ENCODE peak calls at places on chromosome 21, in eight cellular contexts. Q is Calu3, U is fibroblast of lung, V is iPS-NIHi11, D is skeletal muscle cell, O is cerebellar cortex, I is astrocyte of the spinal cord, G is hippocampal formation. R is an unnamed sample.

GRCh38 chr21:41526478-41527087 is 18.6 kb upstream of the TMPRSS2 start:
- DNase-seq in V (no peak), G (no peak), O (no peak), Q (no peak), I (no peak), D (no peak), U (no peak), R (no peak)

GRCh38 chr21:46226146-46226545 is 2.4 kb downstream of the LSS start:
- DNase-seq in O (peak; percentile 10), U (no peak), V (no peak), D (no peak), G (no peak), Q (no peak), I (no peak), R (no peak)

GRCh38 chr21:38773108-38774061 is 32.3 kb upstream of the ETS2 start:
- DNase-seq in D (peak; percentile 98), Q (peak; percentile 24), O (no peak), G (no peak), I (peak; percentile 95), U (peak; percentile 98), V (no peak), R (no peak)

GRCh38 chr21:43370091-43370658 is 56.8 kb downstream of the SIK1 start:
- DNase-seq in I (peak; percentile 7), O (no peak), V (no peak), D (no peak), G (no peak), U (peak; percentile 9), Q (no peak), R (no peak)

GRCh38 chr21:36564647-36565046 is 84.7 kb upstream of the CLDN14 start:
- DNase-seq in D (no peak), I (no peak), G (no peak), O (no peak), V (no peak), U (no peak), Q (no peak), R (no peak)

GRCh38 chr21:17428484-17428869 is 84.4 kb upstream of the CXADR start:
- DNase-seq in U (no peak), G (no peak), I (no peak), D (no peak), V (no peak), Q (no peak), O (no peak), R (no peak)

GRCh38 chr21:44829507-44830092 is 11.7 kb upstream of the SUMO3 start:
- DNase-seq in I (no peak), Q (no peak), V (no peak), O (no peak), D (no peak), G (no peak), U (no peak), R (no peak)

GRCh38 chr21:33998402-33998801 is 75.0 kb upstream of the MRPS6 start:
- DNase-seq in U (no peak), Q (no peak), G (no peak), O (no peak), I (no peak), D (no peak), V (no peak), R (no peak)